ENCODE peak calls at places on chromosomes 12 and 14, in seven cellular contexts. One of them, this sample, is unnamed. For H3K9me3, the result is how much of the 10 kb centered on the place peaks cover.

GRCh38 chr14:55136868-55137785 is 8.1 kb downstream of the LGALS3 start:
- DNase-seq in osteoblast: peak
- DNase-seq in upper lobe of right lung: no peak
- DNase-seq in CD4-positive, alpha-beta memory T cell: no peak
- DNase-seq in mesenchymal stem cell: no peak
- DNase-seq in suprapubic skin: peak
- DNase-seq in pancreas: no peak
- DNase-seq in this sample: no peak

GRCh38 chr12:115771065-115771464 is 506.4 kb downstream of the MED13L start:
- DNase-seq in CD4-positive, alpha-beta memory T cell: no peak
- DNase-seq in osteoblast: no peak
- DNase-seq in upper lobe of right lung: no peak
- DNase-seq in pancreas: no peak
- DNase-seq in suprapubic skin: no peak
- DNase-seq in mesenchymal stem cell: peak
- DNase-seq in this sample: no peak

GRCh38 chr12:87827638-87828264 is 201.4 kb downstream of the C12orf50 start:
- DNase-seq in osteoblast: no peak
- DNase-seq in suprapubic skin: no peak
- DNase-seq in mesenchymal stem cell: peak
- DNase-seq in upper lobe of right lung: no peak
- DNase-seq in CD4-positive, alpha-beta memory T cell: no peak
- DNase-seq in pancreas: no peak
- DNase-seq in this sample: no peak

GRCh38 chr12:21819236-21819635 is 44.7 kb upstream of the KCNJ8 start:
- DNase-seq in suprapubic skin: no peak
- DNase-seq in pancreas: no peak
- DNase-seq in upper lobe of right lung: no peak
- DNase-seq in CD4-positive, alpha-beta memory T cell: no peak
- DNase-seq in mesenchymal stem cell: no peak
- DNase-seq in osteoblast: no peak
- DNase-seq in this sample: no peak

GRCh38 chr14:68666899-68667298 is 126.0 kb downstream of the ZFP36L1 start:
- DNase-seq in mesenchymal stem cell: no peak
- DNase-seq in osteoblast: no peak
- DNase-seq in suprapubic skin: no peak
- DNase-seq in CD4-positive, alpha-beta memory T cell: no peak
- DNase-seq in upper lobe of right lung: no peak
- DNase-seq in pancreas: no peak
- DNase-seq in this sample: no peak

GRCh38 chr14:103230021-103230420 is 104.0 kb upstream of the EIF5 start:
- DNase-seq in mesenchymal stem cell: no peak
- DNase-seq in suprapubic skin: no peak
- DNase-seq in osteoblast: peak
- DNase-seq in upper lobe of right lung: peak
- DNase-seq in pancreas: no peak
- DNase-seq in CD4-positive, alpha-beta memory T cell: no peak
- DNase-seq in this sample: no peak

GRCh38 chr14:93430319-93430801 is 379 bp upstream of the UNC79 start:
- DNase-seq in osteoblast: peak
- DNase-seq in CD4-positive, alpha-beta memory T cell: no peak
- DNase-seq in suprapubic skin: no peak
- DNase-seq in upper lobe of right lung: no peak
- DNase-seq in pancreas: peak
- DNase-seq in mesenchymal stem cell: no peak
- DNase-seq in this sample: no peak

GRCh38 chr12:131113562-131113961 is 159.9 kb downstream of the ADGRD1 start:
- DNase-seq in upper lobe of right lung: peak
- DNase-seq in osteoblast: peak
- DNase-seq in suprapubic skin: peak
- DNase-seq in CD4-positive, alpha-beta memory T cell: no peak
- DNase-seq in pancreas: peak
- DNase-seq in mesenchymal stem cell: no peak
- DNase-seq in this sample: no peak

GRCh38 chr14:29240046-29240445 is 473.5 kb downstream of the FOXG1 start:
- DNase-seq in pancreas: no peak
- DNase-seq in suprapubic skin: no peak
- DNase-seq in osteoblast: peak
- DNase-seq in upper lobe of right lung: no peak
- DNase-seq in CD4-positive, alpha-beta memory T cell: no peak
- DNase-seq in mesenchymal stem cell: peak
- DNase-seq in this sample: no peak

DNA sequence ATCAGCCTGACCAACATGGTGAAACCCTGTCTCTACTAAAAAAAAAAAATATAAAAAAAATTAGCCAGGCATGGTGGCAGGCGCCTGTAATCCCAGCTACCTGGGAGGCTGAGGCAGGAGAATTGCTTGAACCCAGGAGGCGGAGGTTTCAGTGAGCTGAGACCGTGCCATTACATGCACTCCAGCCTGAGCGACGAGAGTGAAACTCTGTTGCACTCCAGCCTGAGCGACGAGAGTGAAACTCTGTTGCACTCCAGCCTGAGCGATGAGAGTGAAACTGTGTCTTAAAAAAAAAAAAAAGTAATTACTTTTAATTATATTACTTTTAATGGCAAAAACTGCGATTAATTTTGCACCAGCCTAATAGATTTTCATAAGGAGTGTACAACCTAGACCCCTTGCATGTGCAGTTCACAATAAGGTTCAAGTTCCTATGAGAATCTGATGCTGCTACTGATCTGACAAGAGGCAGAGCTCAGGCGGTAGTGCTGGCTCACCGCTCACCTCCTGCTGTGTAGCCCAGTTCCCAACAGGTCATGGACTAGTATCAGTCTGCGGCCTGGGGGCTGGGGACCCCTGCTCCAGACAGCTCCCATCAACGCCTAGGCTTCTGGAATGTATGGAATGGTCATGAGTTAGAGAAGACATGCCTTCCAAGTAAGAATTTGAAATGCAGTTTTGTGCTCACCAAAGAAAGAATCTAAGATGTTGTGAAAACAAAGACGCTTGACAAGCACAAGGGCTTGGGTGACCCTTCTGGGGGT is 10.1 kb downstream of the LTB4R start:
- DNase-seq in upper lobe of right lung: no peak
- DNase-seq in pancreas: no peak
- DNase-seq in mesenchymal stem cell: no peak
- DNase-seq in suprapubic skin: no peak
- DNase-seq in CD4-positive, alpha-beta memory T cell: no peak
- DNase-seq in osteoblast: no peak
- DNase-seq in this sample: no peak
- H3K9me3 ChIP-seq in upper lobe of right lung: under half
- H3K9me3 ChIP-seq in pancreas: under half
- H3K9me3 ChIP-seq in mesenchymal stem cell: under half
- H3K9me3 ChIP-seq in suprapubic skin: under half
- H3K9me3 ChIP-seq in CD4-positive, alpha-beta memory T cell: under half
- H3K9me3 ChIP-seq in osteoblast: under half
- H3K9me3 ChIP-seq in this sample: under half

DNA sequence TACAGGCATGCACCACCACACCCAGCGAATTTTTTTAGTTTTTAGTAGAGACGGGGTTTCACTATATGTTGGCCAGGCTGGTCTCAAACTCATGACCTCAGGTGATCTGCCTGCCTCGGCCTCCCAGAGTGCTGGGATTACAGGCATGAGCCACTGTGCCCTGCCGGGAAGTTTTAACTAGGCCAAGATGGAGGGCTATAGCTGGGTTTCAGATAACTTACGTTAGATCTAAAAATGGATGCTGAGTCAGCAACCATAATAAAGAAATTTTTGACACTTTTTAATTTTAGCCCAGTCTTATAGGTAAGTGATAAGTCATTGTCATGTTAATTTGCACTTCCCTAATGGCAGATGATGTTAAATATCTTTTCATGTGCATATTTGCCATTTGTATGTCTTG is 14.4 kb downstream of the ZDHHC17 start:
- DNase-seq in osteoblast: no peak
- DNase-seq in CD4-positive, alpha-beta memory T cell: no peak
- DNase-seq in mesenchymal stem cell: no peak
- DNase-seq in pancreas: no peak
- DNase-seq in upper lobe of right lung: no peak
- DNase-seq in suprapubic skin: no peak
- DNase-seq in this sample: no peak
- H3K9me3 ChIP-seq in osteoblast: under half
- H3K9me3 ChIP-seq in CD4-positive, alpha-beta memory T cell: under half
- H3K9me3 ChIP-seq in mesenchymal stem cell: under half
- H3K9me3 ChIP-seq in pancreas: under half
- H3K9me3 ChIP-seq in upper lobe of right lung: under half
- H3K9me3 ChIP-seq in suprapubic skin: under half
- H3K9me3 ChIP-seq in this sample: under half

GRCh38 chr12:29402437-29402836 is 21.5 kb upstream of the ERGIC2 start:
- DNase-seq in pancreas: no peak
- DNase-seq in suprapubic skin: no peak
- DNase-seq in upper lobe of right lung: no peak
- DNase-seq in CD4-positive, alpha-beta memory T cell: no peak
- DNase-seq in osteoblast: no peak
- DNase-seq in mesenchymal stem cell: no peak
- DNase-seq in this sample: no peak
- H3K9me3 ChIP-seq in pancreas: under half
- H3K9me3 ChIP-seq in suprapubic skin: under half
- H3K9me3 ChIP-seq in upper lobe of right lung: under half
- H3K9me3 ChIP-seq in CD4-positive, alpha-beta memory T cell: under half
- H3K9me3 ChIP-seq in osteoblast: under half
- H3K9me3 ChIP-seq in mesenchymal stem cell: under half
- H3K9me3 ChIP-seq in this sample: under half

DNA sequence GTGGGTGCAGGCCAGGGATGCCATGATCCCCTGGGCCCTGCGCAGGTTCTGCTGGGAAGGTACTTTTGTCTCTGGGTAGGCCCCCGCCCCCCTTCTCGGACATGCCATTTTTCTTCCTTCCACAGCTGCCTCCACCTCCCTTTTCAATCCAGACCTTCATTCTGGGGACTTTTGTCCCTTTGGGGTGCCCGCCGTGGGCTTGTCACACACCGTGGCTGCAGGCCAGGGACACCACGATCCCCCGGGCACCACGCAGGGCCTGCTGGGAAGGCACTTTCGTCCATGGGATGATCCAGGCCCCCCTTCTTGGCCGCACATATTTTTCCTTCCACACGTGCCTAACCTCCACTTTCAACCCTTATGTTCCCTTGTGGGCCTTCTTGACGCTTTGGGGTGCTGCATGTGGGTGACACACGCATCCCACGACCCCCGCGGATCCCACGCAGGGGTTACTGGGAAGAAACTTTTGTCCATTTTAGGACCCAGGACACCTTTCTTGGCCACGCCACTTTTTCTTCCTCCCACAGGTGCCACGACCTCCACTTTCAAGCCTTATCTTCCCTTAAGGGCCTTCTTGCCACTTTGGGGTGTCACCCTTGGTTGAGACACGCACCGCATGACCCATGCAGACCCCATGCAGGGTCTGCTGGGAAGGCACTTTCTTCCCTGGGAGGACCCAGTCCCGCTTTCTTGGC is 272.5 kb downstream of the ALG10 start:
- DNase-seq in CD4-positive, alpha-beta memory T cell: no peak
- DNase-seq in osteoblast: no peak
- DNase-seq in mesenchymal stem cell: no peak
- DNase-seq in suprapubic skin: no peak
- DNase-seq in upper lobe of right lung: no peak
- DNase-seq in pancreas: peak
- DNase-seq in this sample: peak
- H3K9me3 ChIP-seq in CD4-positive, alpha-beta memory T cell: under half
- H3K9me3 ChIP-seq in osteoblast: under half
- H3K9me3 ChIP-seq in mesenchymal stem cell: under half
- H3K9me3 ChIP-seq in suprapubic skin: under half
- H3K9me3 ChIP-seq in upper lobe of right lung: under half
- H3K9me3 ChIP-seq in pancreas: under half
- H3K9me3 ChIP-seq in this sample: under half

DNA sequence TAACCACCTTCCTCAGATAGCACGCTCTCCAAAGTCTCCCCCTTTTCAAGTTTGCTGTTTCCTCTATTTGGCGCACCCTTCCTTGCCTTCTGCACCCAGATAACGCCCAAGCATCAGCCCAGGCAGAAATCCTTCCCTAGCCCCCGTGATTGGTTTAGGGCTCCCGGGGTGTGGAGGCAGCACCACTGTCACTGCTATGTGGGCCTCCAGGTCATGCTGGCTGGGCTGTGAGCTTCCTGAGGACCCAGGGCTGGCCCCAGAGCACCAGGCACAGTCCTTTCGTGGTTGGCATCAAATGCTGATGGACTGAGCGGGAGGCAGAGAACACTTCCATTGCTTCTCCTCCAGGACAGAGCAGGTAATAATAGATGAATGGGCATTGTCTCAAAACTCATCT is 311.4 kb downstream of the BCL11B start:
- DNase-seq in suprapubic skin: no peak
- DNase-seq in mesenchymal stem cell: no peak
- DNase-seq in CD4-positive, alpha-beta memory T cell: no peak
- DNase-seq in pancreas: no peak
- DNase-seq in upper lobe of right lung: no peak
- DNase-seq in osteoblast: no peak
- DNase-seq in this sample: no peak
- H3K9me3 ChIP-seq in suprapubic skin: under half
- H3K9me3 ChIP-seq in mesenchymal stem cell: under half
- H3K9me3 ChIP-seq in CD4-positive, alpha-beta memory T cell: under half
- H3K9me3 ChIP-seq in pancreas: under half
- H3K9me3 ChIP-seq in upper lobe of right lung: under half
- H3K9me3 ChIP-seq in osteoblast: under half
- H3K9me3 ChIP-seq in this sample: under half

DNA sequence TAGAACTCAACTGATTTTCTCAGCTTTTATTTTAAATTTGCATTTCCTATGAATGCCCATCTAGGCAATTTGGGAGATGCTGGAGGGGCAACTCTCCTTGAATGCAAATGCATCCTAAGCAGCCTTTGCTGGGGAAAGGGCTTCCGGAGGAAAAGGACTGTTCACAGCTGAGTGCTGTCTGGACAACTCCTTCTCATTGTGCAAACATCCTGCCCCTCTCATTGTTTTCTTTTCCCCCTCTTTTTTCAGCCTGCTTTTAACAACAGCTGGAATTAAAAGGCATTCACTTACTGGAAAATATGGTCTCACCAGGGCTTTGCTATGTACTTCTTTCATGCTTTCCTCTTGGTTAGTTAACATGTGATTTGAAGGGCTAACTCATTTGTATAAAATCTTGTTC is 397.8 kb downstream of the FUT8 start:
- DNase-seq in pancreas: no peak
- DNase-seq in mesenchymal stem cell: no peak
- DNase-seq in suprapubic skin: no peak
- DNase-seq in upper lobe of right lung: no peak
- DNase-seq in osteoblast: no peak
- DNase-seq in CD4-positive, alpha-beta memory T cell: no peak
- DNase-seq in this sample: no peak
- H3K9me3 ChIP-seq in pancreas: under half
- H3K9me3 ChIP-seq in mesenchymal stem cell: under half
- H3K9me3 ChIP-seq in suprapubic skin: under half
- H3K9me3 ChIP-seq in upper lobe of right lung: under half
- H3K9me3 ChIP-seq in osteoblast: under half
- H3K9me3 ChIP-seq in CD4-positive, alpha-beta memory T cell: under half
- H3K9me3 ChIP-seq in this sample: under half

DNA sequence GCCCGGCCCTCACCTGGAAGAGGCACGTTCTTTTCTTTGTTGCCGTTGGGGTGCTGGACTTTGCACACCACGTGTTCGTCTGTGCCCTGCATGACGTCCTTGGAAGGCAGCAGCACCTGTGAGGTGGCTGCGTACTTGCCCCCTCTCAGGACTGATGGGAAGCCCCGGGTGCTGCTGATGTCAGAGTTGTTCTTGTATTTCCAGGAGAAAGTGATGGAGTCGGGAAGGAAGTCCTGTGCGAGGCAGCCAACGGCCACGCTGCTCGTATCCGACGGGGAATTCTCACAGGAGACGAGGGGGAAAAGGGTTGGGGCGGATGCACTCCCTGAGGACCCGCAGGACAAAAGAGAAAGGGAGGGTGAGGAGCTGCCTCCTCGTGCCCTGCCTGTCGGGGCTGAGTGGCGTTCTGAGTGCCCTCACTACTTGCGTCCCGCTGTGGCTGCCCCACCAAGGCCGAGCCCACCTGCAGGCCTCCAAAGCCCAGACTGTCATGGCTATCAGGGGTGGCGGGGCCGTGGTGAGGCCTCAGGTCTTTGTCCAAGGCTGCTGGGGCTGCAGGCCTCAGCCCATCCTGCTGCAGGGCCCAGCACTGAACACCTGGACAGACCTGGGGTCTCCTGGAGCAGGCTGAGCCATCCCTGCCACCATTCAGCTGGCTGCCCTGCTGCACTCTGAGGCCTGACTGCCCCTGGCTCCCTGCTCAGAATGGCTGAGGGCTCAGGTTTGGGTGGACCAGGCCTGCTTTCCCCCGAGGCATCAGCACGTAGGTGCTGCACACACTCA is 329.7 kb downstream of the TMEM121 start:
- DNase-seq in upper lobe of right lung: peak
- DNase-seq in pancreas: peak
- DNase-seq in mesenchymal stem cell: no peak
- DNase-seq in suprapubic skin: peak
- DNase-seq in osteoblast: no peak
- DNase-seq in CD4-positive, alpha-beta memory T cell: no peak
- DNase-seq in this sample: peak
- H3K9me3 ChIP-seq in upper lobe of right lung: under half
- H3K9me3 ChIP-seq in pancreas: under half
- H3K9me3 ChIP-seq in mesenchymal stem cell: under half
- H3K9me3 ChIP-seq in suprapubic skin: under half
- H3K9me3 ChIP-seq in osteoblast: under half
- H3K9me3 ChIP-seq in CD4-positive, alpha-beta memory T cell: under half
- H3K9me3 ChIP-seq in this sample: under half